ENCODE peak calls at places on chromosomes 2 and 18, in four cellular contexts. L, C, S and U are unnamed samples.

GRCh38 chr2:147631294-147631693 is 213.5 kb upstream of the ACVR2A start:
- DNase-seq in S (no peak), C (no peak), L (no peak), U (no peak)

GRCh38 chr2:164495491-164496223 is 125.6 kb downstream of the GRB14 start:
- DNase-seq in L (peak; percentile 28), C (no peak), S (no peak), U (peak; percentile 25)

GRCh38 chr2:218781691-218782528 is at the start of gene CYP27A1:
- DNase-seq in L (peak; percentile 37), C (peak; percentile 44), S (peak; percentile 70), U (peak; percentile 16)

GRCh38 chr2:40371525-40372277 is 80.2 kb downstream of the SLC8A1 start:
- DNase-seq in S (no peak), L (peak; percentile 24), C (peak; percentile 18), U (no peak)

GRCh38 chr18:8339958-8340357 is 269.3 kb upstream of the RAB12 start:
- DNase-seq in L (no peak), S (no peak), C (no peak), U (no peak)

GRCh38 chr2:220673475-220673874 is 898.6 kb downstream of the EPHA4 start:
- DNase-seq in S (no peak), C (no peak), L (no peak), U (no peak)

GRCh38 chr18:76494181-76494540 is 881 bp downstream of the ZNF516 start:
- DNase-seq in S (peak; percentile 81), C (peak; percentile 42), L (peak; percentile 57), U (peak; percentile 43)

GRCh38 chr2:223633656-223634055 is 31.5 kb upstream of the SCG2 start:
- DNase-seq in S (no peak), L (no peak), C (no peak), U (no peak)

GRCh38 chr2:224142397-224143312 is 103.6 kb upstream of the SERPINE2 start:
- DNase-seq in S (no peak), C (no peak), L (no peak), U (no peak)

GRCh38 chr2:106990307-106990706 is 104.3 kb upstream of the ST6GAL2 start:
- DNase-seq in C (no peak), S (no peak), L (no peak), U (no peak)

GRCh38 chr2:2018713-2019410 is 274.5 kb upstream of the PXDN start:
- DNase-seq in S (no peak), L (no peak), C (no peak), U (no peak)

GRCh38 chr18:75129717-75130477 is 79.0 kb downstream of the PTGR3 start:
- DNase-seq in C (no peak), S (no peak), L (no peak), U (no peak)

GRCh38 chr2:151999058-151999457 is 99.8 kb downstream of the CACNB4 start:
- DNase-seq in L (peak; percentile 72), C (peak; percentile 81), S (no peak), U (peak; percentile 60)

GRCh38 chr2:10811552-10811951 is 1.0 kb downstream of the PDIA6 start:
- DNase-seq in S (no peak), L (no peak), C (no peak), U (no peak)

GRCh38 chr2:70143314-70144150 is 47.3 kb downstream of the C2orf42 start:
- DNase-seq in S (peak; percentile 51), C (no peak), L (peak; percentile 70), U (no peak)

GRCh38 chr2:142874293-142874814 is 3.1 kb upstream of the KYNU start:
- DNase-seq in C (no peak), L (no peak), S (no peak), U (no peak)

GRCh38 chr2:152042636-152043615 is 55.9 kb downstream of the CACNB4 start:
- DNase-seq in L (no peak), C (peak; percentile 36), S (no peak), U (no peak)

GRCh38 chr2:46308081-46308480 is 10.9 kb downstream of the EPAS1 start:
- DNase-seq in L (no peak), S (no peak), C (no peak), U (no peak)

GRCh38 chr2:128384446-128384845 is 65.8 kb upstream of the HS6ST1 start:
- DNase-seq in C (no peak), S (no peak), L (no peak), U (no peak)

GRCh38 chr2:189858301-189858700 is 74.1 kb downstream of the PMS1 start:
- DNase-seq in S (no peak), L (no peak), C (no peak), U (no peak)

GRCh38 chr18:56748698-56749268 is 97.6 kb downstream of the WDR7 start:
- DNase-seq in L (peak; percentile 43), C (no peak), S (no peak), U (peak; percentile 8)

GRCh38 chr2:9060819-9061218 is 57.3 kb upstream of the MBOAT2 start:
- DNase-seq in L (peak; percentile 55), C (no peak), S (no peak), U (no peak)

GRCh38 chr2:88176352-88176952 is 6.3 kb downstream of the THNSL2 start:
- DNase-seq in C (no peak), L (no peak), S (no peak), U (no peak)

GRCh38 chr18:13318644-13319501 is 100.3 kb downstream of the LDLRAD4 start:
- DNase-seq in C (no peak), S (no peak), L (no peak), U (no peak)

GRCh38 chr2:36371963-36372391 is 16.4 kb downstream of the CRIM1 start:
- DNase-seq in S (no peak), L (no peak), C (no peak), U (no peak)

GRCh38 chr2:108965540-108966299 is 23.3 kb downstream of the EDAR start:
- DNase-seq in C (no peak), L (no peak), S (no peak), U (no peak)

GRCh38 chr2:189581354-189582139 is 961 bp upstream of the SLC40A1 start:
- DNase-seq in C (peak; percentile 52), S (peak; percentile 56), L (peak; percentile 54), U (no peak)

GRCh38 chr2:29022455-29023128 is 41.5 kb downstream of the TOGARAM2 start:
- DNase-seq in S (no peak), C (no peak), L (no peak), U (no peak)

GRCh38 chr2:12819721-12820120 is 103.0 kb downstream of the TRIB2 start:
- DNase-seq in L (no peak), C (no peak), S (no peak), U (no peak)

GRCh38 chr2:200239216-200239615 is 67.3 kb upstream of the SPATS2L start:
- DNase-seq in L (peak; percentile 40), S (no peak), C (no peak), U (no peak)

GRCh38 chr2:151339168-151339567 is 18.2 kb upstream of the TNFAIP6 start:
- DNase-seq in S (no peak), L (no peak), C (peak; percentile 35), U (no peak)

GRCh38 chr18:76380791-76381405 is 114.1 kb downstream of the ZNF516 start:
- DNase-seq in L (no peak), C (peak; percentile 83), S (peak; percentile 75), U (peak; percentile 27)

GRCh38 chr2:74001121-74001520 is 16.4 kb downstream of the TET3 start:
- DNase-seq in L (no peak), S (no peak), C (no peak), U (no peak)

GRCh38 chr18:68436485-68436884 is 278.4 kb downstream of the TMX3 start:
- DNase-seq in C (no peak), L (no peak), S (no peak), U (no peak)

DNA sequence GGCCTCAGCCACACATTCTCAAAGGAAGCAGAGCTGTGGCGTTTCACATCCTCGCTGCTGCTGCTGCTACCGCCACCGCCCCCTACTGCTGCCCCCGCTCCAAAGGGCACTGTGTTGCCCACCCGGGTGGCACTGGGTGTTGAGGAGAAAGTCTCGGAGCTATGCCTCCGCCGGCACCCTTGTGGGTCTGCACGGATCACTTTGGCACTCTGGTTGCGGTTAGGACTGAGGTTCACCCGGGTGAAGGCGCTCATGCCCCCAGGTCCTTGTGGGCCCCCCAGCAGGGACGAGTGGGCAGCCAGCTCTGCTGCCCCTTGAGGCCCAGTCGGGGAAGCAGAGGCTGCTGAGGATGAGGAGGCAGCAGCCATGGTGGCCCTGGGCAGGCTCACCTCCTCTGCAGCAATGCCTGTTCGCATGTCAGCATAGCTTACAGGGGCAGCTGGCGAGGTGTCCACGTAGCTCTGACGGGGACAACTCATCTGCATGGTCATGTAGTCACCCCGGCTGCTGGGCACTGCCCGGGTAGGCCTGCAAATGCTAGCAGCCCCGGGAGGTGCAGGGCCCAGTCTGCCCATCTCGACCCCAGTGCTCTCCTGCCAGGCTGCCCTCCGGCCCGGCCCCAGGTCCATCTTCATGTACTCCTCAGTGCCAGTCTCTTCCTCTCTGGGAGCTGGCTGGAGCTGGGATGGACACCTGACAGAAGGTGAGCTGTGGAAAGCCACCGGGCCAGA is 4.2 kb downstream of the IRS1 start:
- DNase-seq in L (peak; percentile 14), S (peak; percentile 54), C (no peak), U (no peak)
- TF ChIP-seq CTCF in L (no peak), S (peak; percentile 18), C (no peak), U (no peak)

DNA sequence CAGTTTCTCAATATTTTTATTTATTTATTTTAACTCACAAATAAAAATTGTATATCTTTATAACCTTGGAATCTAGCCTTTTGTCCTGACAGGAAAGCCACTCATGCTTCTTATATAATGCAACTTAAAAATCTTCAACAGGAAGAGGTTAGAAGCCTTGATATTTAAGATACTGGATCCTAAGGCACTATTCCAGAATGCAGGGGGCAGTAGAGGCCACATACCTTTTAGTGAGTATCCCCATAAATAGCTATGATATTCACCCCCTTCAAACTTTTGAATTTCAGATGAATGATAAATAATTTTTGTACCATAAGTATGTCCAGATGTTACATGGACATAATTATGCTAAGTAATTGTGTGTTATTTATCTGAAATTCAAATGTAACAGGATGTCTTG is 592.7 kb upstream of the VRK2 start:
- DNase-seq in C (no peak), S (no peak), L (no peak), U (no peak)
- TF ChIP-seq CTCF in C (no peak), S (no peak), L (peak; percentile 51), U (peak; percentile 26)

GRCh38 chr2:236352761-236353593 is 88.8 kb upstream of the ASB18 start:
- DNase-seq in L (peak; percentile 58), S (no peak), C (no peak), U (no peak)
- TF ChIP-seq CTCF in L (peak; percentile 95), S (peak; percentile 73), C (peak; percentile 72), U (peak; percentile 96)

GRCh38 chr18:11761553-11761952 is 72.5 kb downstream of the GNAL start:
- DNase-seq in S (no peak), C (no peak), L (no peak), U (no peak)
- TF ChIP-seq CTCF in S (no peak), C (peak; percentile 41), L (peak; percentile 26), U (peak; percentile 60)

GRCh38 chr2:72367530-72368225 is 220.0 kb upstream of the CYP26B1 start:
- DNase-seq in C (peak; percentile 37), L (no peak), S (no peak), U (no peak)
- TF ChIP-seq CTCF in C (no peak), L (peak; percentile 25), S (no peak), U (no peak)

GRCh38 chr2:104597942-104598341 is 256.0 kb upstream of the POU3F3 start:
- DNase-seq in S (no peak), C (no peak), L (no peak), U (no peak)
- TF ChIP-seq CTCF in S (no peak), C (no peak), L (no peak), U (no peak)